ENCODE peak calls at places on chromosomes 13 and 19, in five cellular contexts. One of them, this sample, is unnamed.

GRCh38 chr13:94232161-94232560 is 247.3 kb downstream of the DCT start:
- DNase-seq in HuH-7.5: no peak
- DNase-seq in activated naive CD4-positive, alpha-beta T cell: no peak
- DNase-seq in sciatic nerve: no peak
- DNase-seq in putamen: no peak
- DNase-seq in this sample: no peak

GRCh38 chr19:4284176-4284958 is 5.3 kb downstream of the SHD start:
- DNase-seq in putamen: no peak
- DNase-seq in HuH-7.5: peak
- DNase-seq in sciatic nerve: no peak
- DNase-seq in activated naive CD4-positive, alpha-beta T cell: no peak
- DNase-seq in this sample: peak

GRCh38 chr13:47945738-47946137 is 55.3 kb downstream of the SUCLA2 start:
- DNase-seq in sciatic nerve: no peak
- DNase-seq in putamen: no peak
- DNase-seq in HuH-7.5: no peak
- DNase-seq in activated naive CD4-positive, alpha-beta T cell: no peak
- DNase-seq in this sample: peak

GRCh38 chr13:48908381-48909087 is 67.2 kb upstream of the FNDC3A start:
- DNase-seq in HuH-7.5: no peak
- DNase-seq in sciatic nerve: no peak
- DNase-seq in putamen: no peak
- DNase-seq in activated naive CD4-positive, alpha-beta T cell: no peak
- DNase-seq in this sample: no peak

GRCh38 chr19:15307169-15307568 is 25.2 kb downstream of the BRD4 start:
- DNase-seq in activated naive CD4-positive, alpha-beta T cell: no peak
- DNase-seq in putamen: no peak
- DNase-seq in sciatic nerve: no peak
- DNase-seq in HuH-7.5: no peak
- DNase-seq in this sample: no peak

GRCh38 chr13:31011193-31011860 is 78.9 kb downstream of the TEX26 start:
- DNase-seq in activated naive CD4-positive, alpha-beta T cell: no peak
- DNase-seq in putamen: no peak
- DNase-seq in sciatic nerve: no peak
- DNase-seq in HuH-7.5: no peak
- DNase-seq in this sample: no peak

GRCh38 chr19:42693760-42694350 is 46.4 kb downstream of the PSG3 start:
- DNase-seq in putamen: no peak
- DNase-seq in activated naive CD4-positive, alpha-beta T cell: no peak
- DNase-seq in HuH-7.5: peak
- DNase-seq in sciatic nerve: no peak
- DNase-seq in this sample: peak

GRCh38 chr13:29752175-29752574 is 98.2 kb downstream of the UBL3 start:
- DNase-seq in HuH-7.5: no peak
- DNase-seq in putamen: no peak
- DNase-seq in activated naive CD4-positive, alpha-beta T cell: no peak
- DNase-seq in sciatic nerve: no peak
- DNase-seq in this sample: no peak

GRCh38 chr19:18504886-18505610 is 16.8 kb downstream of the ELL start:
- DNase-seq in putamen: no peak
- DNase-seq in HuH-7.5: no peak
- DNase-seq in sciatic nerve: no peak
- DNase-seq in activated naive CD4-positive, alpha-beta T cell: no peak
- DNase-seq in this sample: no peak

GRCh38 chr19:18519962-18520847 is 1.7 kb downstream of the ELL start:
- DNase-seq in sciatic nerve: no peak
- DNase-seq in activated naive CD4-positive, alpha-beta T cell: peak
- DNase-seq in putamen: no peak
- DNase-seq in HuH-7.5: peak
- DNase-seq in this sample: peak

GRCh38 chr19:55585658-55586339 is 5.2 kb upstream of the ZNF579 start:
- DNase-seq in putamen: peak
- DNase-seq in activated naive CD4-positive, alpha-beta T cell: no peak
- DNase-seq in sciatic nerve: peak
- DNase-seq in HuH-7.5: peak
- DNase-seq in this sample: peak

GRCh38 chr13:55244991-55245644 is 1895.6 kb upstream of the PRR20A start:
- DNase-seq in HuH-7.5: no peak
- DNase-seq in sciatic nerve: no peak
- DNase-seq in putamen: no peak
- DNase-seq in activated naive CD4-positive, alpha-beta T cell: no peak
- DNase-seq in this sample: peak

GRCh38 chr13:21297452-21297851 is 121.0 kb downstream of the MRPL57 start:
- DNase-seq in HuH-7.5: no peak
- DNase-seq in sciatic nerve: no peak
- DNase-seq in activated naive CD4-positive, alpha-beta T cell: no peak
- DNase-seq in putamen: peak
- DNase-seq in this sample: no peak

GRCh38 chr19:51366999-51367564 is 894 bp upstream of the ETFB start:
- DNase-seq in activated naive CD4-positive, alpha-beta T cell: peak
- DNase-seq in sciatic nerve: peak
- DNase-seq in putamen: no peak
- DNase-seq in HuH-7.5: no peak
- DNase-seq in this sample: no peak

GRCh38 chr19:45976180-45976579 is 2.5 kb upstream of the NOVA2 start:
- DNase-seq in activated naive CD4-positive, alpha-beta T cell: no peak
- DNase-seq in HuH-7.5: no peak
- DNase-seq in sciatic nerve: no peak
- DNase-seq in putamen: no peak
- DNase-seq in this sample: no peak

GRCh38 chr19:35797663-35798062 is 15.0 kb downstream of the PRODH2 start:
- DNase-seq in HuH-7.5: no peak
- DNase-seq in activated naive CD4-positive, alpha-beta T cell: no peak
- DNase-seq in sciatic nerve: no peak
- DNase-seq in putamen: no peak
- DNase-seq in this sample: no peak